ENCODE peak calls at places on chromosomes 6 and 20, in nine cellular contexts. U is transverse colon, S is GM12892, A is heart left ventricle, I is uterus, V is right lobe of liver, D is erythroblast, R is adrenal gland, K is Peyer's patch. N is an unnamed sample.

GRCh38 chr20:17042122-17042521 is 184.7 kb upstream of the PCSK2 start:
- DNase-seq in I (no peak), D (no peak), A (no peak), V (no peak), R (no peak), K (no peak), S (no peak), U (no peak), N (no peak)

GRCh38 chr6:105120570-105120969 is 59.2 kb downstream of the POPDC3 start:
- DNase-seq in I (no peak), R (no peak), A (no peak), U (no peak), S (no peak), V (no peak), K (no peak), D (no peak), N (no peak)

GRCh38 chr20:43925786-43926185 is 11.1 kb downstream of the TOX2 start:
- DNase-seq in D (no peak), R (no peak), V (peak; percentile 46), S (no peak), K (peak; percentile 61), I (no peak), U (peak; percentile 40), A (peak; percentile 50), N (peak; percentile 42)

GRCh38 chr6:129448965-129449364 is 261.0 kb downstream of the ARHGAP18 start:
- DNase-seq in A (no peak), D (no peak), I (no peak), U (no peak), K (no peak), V (no peak), S (peak; percentile 1), R (no peak), N (no peak)

GRCh38 chr6:27867941-27868705 is 44.1 kb downstream of the OR2B2 start:
- DNase-seq in R (no peak), S (no peak), U (no peak), V (no peak), A (no peak), I (no peak), K (no peak), D (peak; percentile 81), N (no peak)

GRCh38 chr6:41426888-41427641 is 91.7 kb downstream of the NCR2 start:
- DNase-seq in D (no peak), K (peak; percentile 81), R (no peak), U (no peak), I (no peak), V (no peak), A (peak; percentile 39), S (no peak), N (no peak)

GRCh38 chr6:79784013-79784753 is 153.1 kb downstream of the SH3BGRL2 start:
- DNase-seq in V (no peak), R (no peak), I (no peak), U (no peak), D (no peak), K (no peak), S (no peak), A (no peak), N (no peak)

GRCh38 chr6:169592558-169592957 is 109.3 kb downstream of the WDR27 start:
- DNase-seq in D (peak; percentile 40), S (no peak), I (no peak), U (no peak), V (no peak), R (no peak), A (no peak), K (no peak), N (no peak)

GRCh38 chr20:53677447-53678314 is 84.0 kb upstream of the ZNF217 start:
- DNase-seq in A (peak; percentile 45), I (peak; percentile 41), V (peak; percentile 64), S (no peak), U (peak; percentile 64), R (no peak), D (peak; percentile 65), K (peak; percentile 80), N (no peak)

GRCh38 chr6:27532820-27533538 is 60.1 kb upstream of the ZNF184 start:
- DNase-seq in I (no peak), K (no peak), D (no peak), R (no peak), U (no peak), S (no peak), A (no peak), V (no peak), N (no peak)

GRCh38 chr6:34288581-34288980 is 39.8 kb upstream of the SMIM29 start:
- DNase-seq in D (no peak), S (no peak), A (no peak), R (no peak), V (no peak), I (no peak), U (no peak), K (no peak), N (no peak)

GRCh38 chr6:34285571-34285970 is 36.8 kb upstream of the SMIM29 start:
- DNase-seq in I (no peak), A (no peak), V (no peak), K (no peak), D (no peak), S (no peak), R (no peak), U (no peak), N (no peak)

GRCh38 chr6:34281702-34282334 is 33.0 kb upstream of the SMIM29 start:
- DNase-seq in U (no peak), V (no peak), I (no peak), R (no peak), A (no peak), K (no peak), D (no peak), S (no peak), N (no peak)

GRCh38 chr6:34289137-34289536 is 40.3 kb upstream of the SMIM29 start:
- DNase-seq in U (no peak), A (no peak), I (no peak), R (no peak), S (no peak), K (no peak), V (no peak), D (no peak), N (no peak)

GRCh38 chr6:34284563-34285545 is 36.0 kb upstream of the SMIM29 start:
- DNase-seq in U (peak; percentile 31), D (no peak), V (peak; percentile 52), A (peak; percentile 86), I (peak; percentile 38), S (no peak), R (peak; percentile 68), K (peak; percentile 55), N (no peak)
- TF ChIP-seq POLR2A in U (no peak), D (no peak), V (no peak), A (no peak), I (no peak), S (no peak), R (no peak), K (no peak), N (no peak)

GRCh38 chr6:30724906-30725667 is 4.9 kb downstream of the TUBB start:
- DNase-seq in U (no peak), A (no peak), K (no peak), R (no peak), V (no peak), S (no peak), D (no peak), I (no peak), N (no peak)

GRCh38 chr6:30719791-30720737 is at the start of gene TUBB:
- DNase-seq in K (peak; percentile 99), A (peak; percentile 98), D (peak; percentile 96), I (peak; percentile 97), V (peak; percentile 97), U (peak; percentile 98), R (peak; percentile 98), S (peak; percentile 70), N (peak; percentile 89)

GRCh38 chr6:30720738-30721197 is 616 bp downstream of the TUBB start:
- DNase-seq in V (peak; percentile 81), S (no peak), U (peak; percentile 84), D (peak; percentile 83), K (peak; percentile 90), A (peak; percentile 83), I (peak; percentile 79), R (peak; percentile 80), N (no peak)

GRCh38 chr6:30721198-30722024 is 1.3 kb downstream of the TUBB start:
- DNase-seq in R (peak; percentile 92), V (peak; percentile 94), K (peak; percentile 96), U (peak; percentile 94), I (peak; percentile 91), D (peak; percentile 95), A (peak; percentile 95), S (peak; percentile 71), N (no peak)

GRCh38 chr6:30722280-30723112 is 2.3 kb downstream of the TUBB start:
- DNase-seq in S (peak; percentile 50), I (peak; percentile 80), K (peak; percentile 94), D (peak; percentile 93), V (peak; percentile 79), A (peak; percentile 81), U (peak; percentile 89), R (peak; percentile 88), N (no peak)
- TF ChIP-seq POLR2A in S (peak; percentile 25), I (no peak), K (no peak), D (no peak), V (no peak), A (no peak), U (peak; percentile 15), R (peak; percentile 24), N (no peak)

GRCh38 chr20:61397146-61397545 is 145.1 kb downstream of the CDH4 start:
- DNase-seq in A (no peak), K (no peak), R (no peak), U (no peak), V (no peak), I (no peak), S (no peak), D (no peak), N (no peak)

GRCh38 chr20:61396262-61396848 is 144.3 kb downstream of the CDH4 start:
- DNase-seq in I (no peak), A (no peak), U (no peak), V (no peak), R (no peak), S (no peak), D (no peak), K (no peak), N (no peak)

GRCh38 chr20:61397790-61398189 is 145.7 kb downstream of the CDH4 start:
- DNase-seq in U (no peak), R (no peak), I (no peak), S (no peak), V (no peak), A (no peak), K (no peak), D (no peak), N (no peak)

GRCh38 chr20:61400499-61400898 is 148.4 kb downstream of the CDH4 start:
- DNase-seq in V (no peak), A (no peak), I (no peak), D (no peak), S (no peak), U (no peak), R (no peak), K (no peak), N (no peak)

DNA sequence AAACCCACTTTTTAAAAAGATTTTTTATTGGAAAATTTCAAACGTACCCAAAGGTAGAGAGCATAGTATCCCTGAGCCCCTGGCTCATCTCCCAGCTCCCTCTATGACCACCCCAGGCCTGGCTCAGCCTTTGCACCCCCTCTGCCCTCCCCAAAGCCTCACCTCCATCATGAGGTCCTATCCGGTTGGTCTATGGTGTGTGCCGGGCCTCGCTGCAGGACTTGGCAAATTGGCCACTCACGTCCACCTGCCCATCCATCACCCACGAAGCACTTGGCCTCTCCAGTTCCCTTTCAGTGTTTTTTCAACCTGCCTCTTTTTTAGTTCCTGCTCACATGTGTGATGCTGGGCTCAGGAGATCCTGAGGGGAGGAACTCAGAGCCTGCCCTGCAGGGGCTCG is 147.4 kb downstream of the CDH4 start:
- DNase-seq in V (no peak), K (no peak), R (no peak), S (no peak), I (no peak), D (no peak), U (no peak), A (no peak), N (no peak)
- TF ChIP-seq POLR2A in V (no peak), K (no peak), R (no peak), S (no peak), I (no peak), D (no peak), U (no peak), A (no peak), N (no peak)

GRCh38 chr6:57317060-57317943 is at the start of gene PRIM2:
- DNase-seq in I (peak; percentile 85), K (peak; percentile 94), V (peak; percentile 90), D (peak; percentile 89), A (peak; percentile 89), S (peak; percentile 51), R (peak; percentile 87), U (peak; percentile 90), N (peak; percentile 89)
- TF ChIP-seq POLR2A in I (peak; percentile 38), K (peak; percentile 42), V (peak; percentile 32), D (peak; percentile 82), A (no peak), S (peak; percentile 78), R (no peak), U (peak; percentile 12), N (peak; percentile 67)

N was measured in H54.